ENCODE peak calls at places on chromosomes 13 and 19, in seven cellular contexts. Z is NCI-H1417; R is SK-N-DZ; H is CD8-positive, alpha-beta T cell; O is stimulated activated CD4-positive, alpha-beta T cell treated with anti-CD3 and anti-CD28 coated beads, Interleukin-12 subunit alpha, Interleukin-12 subunit beta, amount 100 ng/mL, for 48 hours; K is HEK293T; Q is hepatic stellate cell. S is an unnamed sample.

GRCh38 chr13:80263745-80264513 is 77.0 kb downstream of the SPRY2 start:
- DNase-seq in Z (no peak), R (no peak), H (no peak), O (no peak), K (no peak), Q (no peak), S (no peak)

GRCh38 chr13:76148926-76149325 is 512.8 kb downstream of the LMO7 start:
- DNase-seq in Z (peak), R (no peak), H (no peak), O (no peak), K (no peak), Q (no peak), S (no peak)

GRCh38 chr13:110233181-110233641 is 73.7 kb downstream of the COL4A1 start:
- DNase-seq in Z (no peak), R (no peak), H (no peak), O (no peak), K (no peak), Q (peak), S (no peak)

GRCh38 chr19:4260605-4261191 is 13.8 kb downstream of the YJU2 start:
- DNase-seq in Z (no peak), R (no peak), H (no peak), O (no peak), K (no peak), Q (no peak), S (no peak)

GRCh38 chr13:49400755-49401659 is 42.9 kb downstream of the CAB39L start:
- DNase-seq in Z (no peak), R (peak), H (no peak), O (no peak), K (no peak), Q (peak), S (no peak)

GRCh38 chr13:28558126-28558525 is 63.2 kb upstream of the FLT1 start:
- DNase-seq in Z (no peak), R (no peak), H (no peak), O (no peak), K (no peak), Q (peak), S (no peak)

GRCh38 chr13:76016799-76017198 is 380.7 kb downstream of the LMO7 start:
- DNase-seq in Z (peak), R (peak), H (no peak), O (peak), K (peak), Q (peak), S (peak)

GRCh38 chr19:54307389-54307788 is 5.6 kb downstream of the LILRA5 start:
- DNase-seq in Z (no peak), R (no peak), H (no peak), O (no peak), K (no peak), Q (no peak), S (no peak)

GRCh38 chr19:39110263-39110967 is 15.2 kb upstream of the PAK4 start:
- DNase-seq in Z (peak), R (peak), H (peak), O (peak), K (peak), Q (peak), S (peak)

GRCh38 chr19:27974082-27974513 is 1238.9 kb downstream of the UQCRFS1 start:
- DNase-seq in Z (peak), R (no peak), H (no peak), O (no peak), K (no peak), Q (no peak), S (peak)

GRCh38 chr13:27449936-27450828 is at the start of gene MTIF3:
- DNase-seq in Z (peak), R (peak), H (peak), O (peak), K (peak), Q (peak), S (peak)

GRCh38 chr19:18379803-18380747 is 5.9 kb upstream of the GDF15 start:
- DNase-seq in Z (peak), R (no peak), H (no peak), O (no peak), K (no peak), Q (peak), S (no peak)

GRCh38 chr13:99985243-99985874 is 3.8 kb downstream of the ZIC2 start:
- DNase-seq in Z (peak), R (no peak), H (no peak), O (no peak), K (no peak), Q (no peak), S (no peak)

GRCh38 chr13:44819245-44819644 is 170.0 kb downstream of the NUFIP1 start:
- DNase-seq in Z (no peak), R (no peak), H (no peak), O (peak), K (no peak), Q (no peak), S (no peak)

GRCh38 chr19:23415034-23415433 is 19.8 kb upstream of the ZNF91 start:
- DNase-seq in Z (no peak), R (no peak), H (no peak), O (no peak), K (no peak), Q (no peak), S (no peak)

GRCh38 chr19:2345794-2346663 is 14.0 kb upstream of the TMPRSS9 start:
- DNase-seq in Z (peak), R (no peak), H (no peak), O (no peak), K (no peak), Q (no peak), S (no peak)

GRCh38 chr13:37074703-37075102 is 15.2 kb upstream of the SUPT20H start:
- DNase-seq in Z (peak), R (no peak), H (no peak), O (no peak), K (no peak), Q (peak), S (peak)

GRCh38 chr19:6739884-6740588 is 556 bp downstream of the TRIP10 start:
- DNase-seq in Z (peak), R (peak), H (no peak), O (no peak), K (no peak), Q (peak), S (no peak)

GRCh38 chr13:42832341-42833153 is 51.2 kb downstream of the FAM216B start:
- DNase-seq in Z (no peak), R (no peak), H (no peak), O (no peak), K (no peak), Q (peak), S (no peak)

GRCh38 chr13:28501547-28501946 is 6.6 kb upstream of the FLT1 start:
- DNase-seq in Z (no peak), R (no peak), H (no peak), O (no peak), K (no peak), Q (no peak), S (no peak)

GRCh38 chr19:28577666-28578065 is 635.3 kb downstream of the UQCRFS1 start:
- DNase-seq in Z (no peak), R (no peak), H (no peak), O (no peak), K (no peak), Q (no peak), S (no peak)

GRCh38 chr13:20394506-20394905 is 131.2 kb downstream of the CRYL1 start:
- DNase-seq in Z (no peak), R (no peak), H (no peak), O (no peak), K (no peak), Q (no peak), S (no peak)

GRCh38 chr19:38815059-38816001 is 2.6 kb upstream of the LGALS4 start:
- DNase-seq in Z (no peak), R (no peak), H (no peak), O (no peak), K (peak), Q (no peak), S (no peak)

GRCh38 chr13:90576067-90576466 is 771.4 kb upstream of the MIR17HG start:
- DNase-seq in Z (no peak), R (no peak), H (no peak), O (no peak), K (no peak), Q (no peak), S (no peak)

GRCh38 chr13:57375876-57376275 is 208.9 kb downstream of the PRR20E start:
- DNase-seq in Z (no peak), R (no peak), H (no peak), O (no peak), K (no peak), Q (no peak), S (no peak)

GRCh38 chr13:36026556-36026955 is 104.6 kb downstream of the DCLK1 start:
- DNase-seq in Z (peak), R (no peak), H (no peak), O (no peak), K (no peak), Q (no peak), S (no peak)

GRCh38 chr19:35013820-35014754 is 14.0 kb downstream of the GRAMD1A start:
- DNase-seq in Z (no peak), R (no peak), H (peak), O (no peak), K (no peak), Q (no peak), S (peak)